ENCODE peak calls at places on chromosome 15, in six cellular contexts. K is pancreas, N is neuronal stem cell, U is mammary epithelial cell, M is occipital lobe, E is thoracic aorta. X is an unnamed sample.

GRCh38 chr15:81163961-81164800 is 30.1 kb downstream of the CFAP161 start:
- DNase-seq in M (no peak), E (no peak), K (no peak), U (peak), N (no peak), X (no peak)

GRCh38 chr15:33292718-33293307 is 18.0 kb upstream of the RYR3 start:
- DNase-seq in N (peak), K (peak), E (no peak), M (no peak), U (peak), X (peak)

GRCh38 chr15:96889734-96890480 is 559.4 kb downstream of the NR2F2 start:
- DNase-seq in U (no peak), M (no peak), N (no peak), E (no peak), K (no peak), X (no peak)

GRCh38 chr15:96732704-96733103 is 402.2 kb downstream of the NR2F2 start:
- DNase-seq in K (no peak), N (no peak), U (no peak), E (no peak), M (no peak), X (no peak)

GRCh38 chr15:88894819-88895767 is at the start of gene HAPLN3:
- DNase-seq in U (peak), E (no peak), M (no peak), N (no peak), K (no peak), X (no peak)

GRCh38 chr15:76994001-76994400 is 925 bp upstream of the PSTPIP1 start:
- DNase-seq in E (no peak), K (no peak), U (no peak), N (no peak), M (no peak), X (no peak)

GRCh38 chr15:31472636-31473383 is 146.2 kb downstream of the KLF13 start:
- DNase-seq in E (no peak), M (no peak), K (no peak), N (no peak), U (no peak), X (no peak)

GRCh38 chr15:76335129-76335850 is 1.3 kb upstream of the ISL2 start:
- DNase-seq in E (no peak), K (no peak), M (no peak), U (no peak), N (no peak), X (no peak)

GRCh38 chr15:62559049-62559733 is 394.1 kb upstream of the C2CD4B start:
- DNase-seq in N (no peak), M (peak), K (no peak), E (no peak), U (no peak), X (no peak)

GRCh38 chr15:74269362-74270035 is 33.4 kb downstream of the CCDC33 start:
- DNase-seq in K (no peak), M (no peak), E (no peak), N (no peak), U (no peak), X (no peak)

GRCh38 chr15:43286074-43286473 is 19.3 kb upstream of the TGM5 start:
- DNase-seq in N (no peak), E (no peak), U (no peak), M (no peak), K (no peak), X (no peak)

GRCh38 chr15:86373147-86373546 is 293.5 kb downstream of the AGBL1 start:
- DNase-seq in K (no peak), N (no peak), M (no peak), E (no peak), U (peak), X (no peak)

GRCh38 chr15:73575636-73576247 is 57.4 kb downstream of the NPTN start:
- DNase-seq in E (no peak), U (peak), K (peak), N (no peak), M (no peak), X (no peak)